ENCODE peak calls at places on chromosomes 5 and 9, in six cellular contexts. S, L, M, F, U and T are unnamed samples. For H3K9me3, the result is how much of the 10 kb centered on the place peaks cover.

GRCh38 chr9:108496866-108497265 is 358.9 kb downstream of the ACTL7B start:
- DNase-seq in S (no peak), L (no peak), M (no peak), F (no peak), U (no peak), T (no peak)

GRCh38 chr9:86241216-86241615 is 18.2 kb downstream of the C9orf153 start:
- DNase-seq in S (peak), L (no peak), M (no peak), F (no peak), U (no peak), T (no peak)

GRCh38 chr9:32991895-32992595 is 9.4 kb downstream of the APTX start:
- DNase-seq in S (peak), L (no peak), M (no peak), F (no peak), U (peak), T (no peak)

GRCh38 chr9:135526089-135526729 is 5.0 kb downstream of the LCN1 start:
- DNase-seq in S (no peak), L (no peak), M (no peak), F (no peak), U (no peak), T (no peak)

GRCh38 chr9:121141706-121142105 is 60.0 kb downstream of the RAB14 start:
- DNase-seq in S (no peak), L (no peak), M (no peak), F (no peak), U (no peak), T (no peak)

GRCh38 chr5:32687167-32687831 is 23.8 kb upstream of the NPR3 start:
- DNase-seq in S (peak), L (no peak), M (no peak), F (peak), U (no peak), T (no peak)

GRCh38 chr9:6239048-6239461 is 23.4 kb downstream of the IL33 start:
- DNase-seq in S (peak), L (no peak), M (no peak), F (no peak), U (no peak), T (no peak)

GRCh38 chr5:156253130-156253529 is 73.8 kb upstream of the SGCD start:
- DNase-seq in S (no peak), L (no peak), M (no peak), F (no peak), U (no peak), T (no peak)

GRCh38 chr9:111937781-111938426 is 41.3 kb downstream of the UGCG start:
- DNase-seq in S (peak), L (no peak), M (no peak), F (peak), U (no peak), T (no peak)

GRCh38 chr5:68428232-68428811 is 212.8 kb downstream of the PIK3R1 start:
- DNase-seq in S (no peak), L (no peak), M (no peak), F (no peak), U (no peak), T (no peak)

GRCh38 chr9:114612272-114612923 is 1.3 kb downstream of the TMEM268 start:
- DNase-seq in S (no peak), L (no peak), M (no peak), F (no peak), U (no peak), T (no peak)

GRCh38 chr9:135613946-135614805 is 25.2 kb downstream of the GLT6D1 start:
- DNase-seq in S (no peak), L (no peak), M (no peak), F (no peak), U (no peak), T (no peak)

GRCh38 chr5:68464424-68464823 is 248.9 kb downstream of the PIK3R1 start:
- DNase-seq in S (peak), L (no peak), M (no peak), F (no peak), U (no peak), T (no peak)

GRCh38 chr5:60540855-60541805 is 158.8 kb downstream of the DEPDC1B start:
- DNase-seq in S (peak), L (no peak), M (no peak), F (no peak), U (no peak), T (no peak)

GRCh38 chr9:91192785-91193657 is 168.7 kb downstream of the AUH start:
- DNase-seq in S (peak), L (peak), M (no peak), F (peak), U (peak), T (peak)

GRCh38 chr9:89312154-89312616 is 1.2 kb downstream of the CKS2 start:
- DNase-seq in S (no peak), L (no peak), M (no peak), F (no peak), U (peak), T (no peak)

GRCh38 chr5:88886252-88886651 is 3.3 kb upstream of the MEF2C start:
- DNase-seq in S (no peak), L (no peak), M (no peak), F (no peak), U (no peak), T (no peak)

GRCh38 chr5:157342822-157343402 is 77.0 kb downstream of the CYFIP2 start:
- DNase-seq in S (no peak), L (peak), M (no peak), F (peak), U (peak), T (peak)

GRCh38 chr5:127425868-127426267 is 91.6 kb upstream of the PRRC1 start:
- DNase-seq in S (no peak), L (no peak), M (no peak), F (no peak), U (no peak), T (no peak)

GRCh38 chr9:110073356-110073666 is 134.6 kb downstream of the C9orf152 start:
- DNase-seq in S (no peak), L (no peak), M (no peak), F (no peak), U (peak), T (no peak)

GRCh38 chr9:110077926-110078325 is 130.0 kb downstream of the C9orf152 start:
- DNase-seq in S (no peak), L (no peak), M (no peak), F (no peak), U (no peak), T (no peak)

GRCh38 chr9:110078626-110079025 is 129.3 kb downstream of the C9orf152 start:
- DNase-seq in S (no peak), L (no peak), M (no peak), F (no peak), U (no peak), T (no peak)

GRCh38 chr9:110081395-110081794 is 126.6 kb downstream of the C9orf152 start:
- DNase-seq in S (peak), L (no peak), M (no peak), F (no peak), U (no peak), T (no peak)

DNA sequence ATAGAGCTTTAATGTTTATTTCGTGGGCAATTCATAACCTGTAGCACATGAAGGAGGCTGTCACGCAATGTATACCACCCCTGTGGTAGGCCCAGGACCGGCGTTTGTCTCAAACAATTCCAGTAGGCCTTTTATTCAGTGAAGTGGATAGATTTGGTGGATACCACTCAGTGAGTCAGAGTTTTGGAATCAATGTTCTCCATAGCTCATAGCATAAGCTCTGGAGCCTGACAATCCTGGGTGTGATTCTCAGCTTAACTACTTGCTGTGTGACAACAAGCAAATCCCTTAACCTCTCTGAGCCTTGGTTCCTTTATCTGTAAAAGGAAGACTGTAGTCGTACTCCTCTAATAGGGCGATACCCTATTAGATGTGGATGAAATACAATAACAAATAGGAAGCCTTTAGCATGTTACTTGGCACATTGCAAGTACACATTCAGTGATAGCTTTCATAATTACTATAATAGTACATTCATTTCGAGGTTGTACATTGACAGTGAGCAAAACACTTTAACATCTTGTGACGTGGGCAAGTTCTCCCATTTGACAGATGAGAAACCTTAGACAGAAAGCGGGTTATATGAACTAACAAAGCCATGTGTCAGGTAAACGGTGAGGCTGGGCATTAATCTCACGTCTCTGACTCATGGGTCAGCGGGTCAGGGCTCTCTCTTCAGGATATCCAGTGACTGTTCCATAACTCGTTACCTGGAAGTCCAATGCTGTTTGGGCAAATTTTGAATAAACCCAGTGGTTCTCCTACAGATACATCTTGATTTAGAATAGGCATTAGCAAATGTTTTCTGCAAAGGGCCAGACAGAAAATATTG is 130.8 kb downstream of the C9orf152 start:
- DNase-seq in S (peak), L (no peak), M (no peak), F (no peak), U (no peak), T (no peak)
- H3K27ac ChIP-seq in S (no peak), L (no peak), M (no peak), F (no peak), U (no peak), T (no peak)

DNA sequence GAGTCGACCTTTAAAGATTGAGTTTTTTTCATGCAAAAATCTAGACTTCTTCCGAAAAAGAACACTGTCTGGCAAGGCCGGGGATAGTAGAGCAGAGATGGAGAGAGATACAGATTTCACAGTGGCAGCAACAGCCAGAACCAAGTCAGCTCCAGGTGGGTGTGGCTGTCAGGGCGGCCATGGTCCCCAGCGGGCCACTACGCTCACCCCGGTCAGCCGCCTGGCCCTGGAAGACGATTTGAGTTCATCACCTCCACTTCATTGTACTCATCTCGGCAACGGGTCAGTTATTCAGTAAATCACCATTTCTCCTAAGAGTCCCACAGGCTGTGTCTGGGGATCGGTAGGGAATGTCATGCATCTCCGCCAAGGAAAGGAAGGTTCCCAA is 53.0 kb downstream of the ZNF354C start:
- DNase-seq in S (no peak), L (no peak), M (no peak), F (no peak), U (no peak), T (no peak)
- H3K9me3 ChIP-seq in S (under half), L (under half), M (half or more), F (half or more), U (under half), T (under half)

GRCh38 chr9:38134578-38134977 is 65.6 kb upstream of the SHB start:
- DNase-seq in S (no peak), L (no peak), M (no peak), F (no peak), U (no peak), T (no peak)

GRCh38 chr9:38132956-38133355 is 63.9 kb upstream of the SHB start:
- DNase-seq in S (no peak), L (no peak), M (no peak), F (no peak), U (no peak), T (no peak)

GRCh38 chr9:38136386-38136785 is 67.4 kb upstream of the SHB start:
- DNase-seq in S (no peak), L (no peak), M (no peak), F (no peak), U (no peak), T (no peak)

GRCh38 chr9:38131729-38132128 is 62.7 kb upstream of the SHB start:
- DNase-seq in S (no peak), L (no peak), M (no peak), F (no peak), U (no peak), T (no peak)

GRCh38 chr9:38133595-38133994 is 64.6 kb upstream of the SHB start:
- DNase-seq in S (no peak), L (no peak), M (no peak), F (no peak), U (no peak), T (no peak)
- TF ChIP-seq CTCF in S (peak), L (no peak), M (no peak), F (no peak), U (no peak), T (no peak)

GRCh38 chr5:61765471-61765870 is 433.4 kb downstream of the ZSWIM6 start:
- DNase-seq in S (no peak), L (no peak), M (no peak), F (no peak), U (no peak), T (no peak)
- H3K27ac ChIP-seq in S (no peak), L (no peak), M (no peak), F (no peak), U (no peak), T (no peak)

GRCh38 chr5:119088438-119088837 is 17.6 kb downstream of the DMXL1 start:
- DNase-seq in S (peak), L (no peak), M (no peak), F (no peak), U (no peak), T (no peak)
- H3K9me3 ChIP-seq in S (under half), L (under half), M (under half), F (under half), U (under half), T (under half)

GRCh38 chr5:94613583-94613982 is 4.8 kb downstream of the KIAA0825 start:
- DNase-seq in S (peak), L (peak), M (no peak), F (no peak), U (peak), T (no peak)
- TF ChIP-seq CTCF in S (peak), L (peak), M (no peak), F (no peak), U (peak), T (peak)

DNA sequence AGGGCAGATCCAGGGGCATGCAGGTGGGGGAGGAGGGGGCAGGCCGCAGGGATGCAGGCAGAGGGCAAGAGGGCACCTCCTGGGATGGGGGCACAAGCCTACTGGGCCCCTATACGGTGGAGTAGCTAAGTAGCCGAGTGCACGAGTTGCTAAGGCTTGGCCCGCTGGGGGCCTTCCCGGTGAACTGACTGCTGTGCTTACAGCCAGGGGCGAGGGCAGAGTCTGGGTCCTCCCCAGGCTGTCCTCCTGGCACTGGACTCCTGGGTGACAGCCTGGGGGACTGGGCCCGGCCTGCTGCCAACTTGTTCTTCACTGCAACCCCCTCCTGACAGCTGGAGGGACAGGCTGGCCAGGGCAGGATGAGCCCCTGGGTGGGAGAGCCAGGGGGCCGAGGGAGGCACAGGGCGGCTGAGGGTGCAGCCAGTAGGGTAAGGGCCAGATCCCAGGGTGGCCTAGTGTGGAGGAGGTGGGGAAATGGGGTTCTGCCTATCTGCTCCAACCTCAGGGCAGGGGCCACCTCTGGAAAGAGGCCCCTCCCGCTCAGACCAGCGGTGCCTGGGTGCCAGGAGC is 1.7 kb upstream of the EGFL7 start:
- DNase-seq in S (no peak), L (no peak), M (no peak), F (peak), U (no peak), T (no peak)
- H3K27ac ChIP-seq in S (no peak), L (no peak), M (no peak), F (peak), U (no peak), T (no peak)

GRCh38 chr5:179408646-179409045 is 63.4 kb upstream of the ADAMTS2 start:
- DNase-seq in S (no peak), L (no peak), M (no peak), F (no peak), U (no peak), T (peak)
- H3K9me3 ChIP-seq in S (under half), L (under half), M (under half), F (under half), U (under half), T (under half)